ENCODE peak calls at places on chromosome 9, in nine cellular contexts. One of them, this sample, is unnamed.

GRCh38 chr9:116157436-116158138 is 4.0 kb downstream of the PAPPA start:
- DNase-seq in AG08395: peak
- DNase-seq in activated CD4-positive, alpha-beta T cell treated with anti-CD3 and anti-CD28 coated beads, Interleukin-2, amount 50 U/mL, for 1 hour: no peak
- DNase-seq in GM04504: no peak
- DNase-seq in SW 1271: no peak
- DNase-seq in GM12864: no peak
- DNase-seq in astrocyte of the spinal cord: peak
- DNase-seq in activated T-cell treated with anti-CD3 and anti-CD28 coated beads, Interleukin-2, amount 50 U/mL, for 48 hours: no peak
- DNase-seq in iris pigment epithelial cell: peak
- DNase-seq in this sample: peak

GRCh38 chr9:136901516-136902258 is 15.4 kb downstream of the TRAF2 start:
- DNase-seq in AG08395: peak
- DNase-seq in activated CD4-positive, alpha-beta T cell treated with anti-CD3 and anti-CD28 coated beads, Interleukin-2, amount 50 U/mL, for 1 hour: peak
- DNase-seq in GM04504: no peak
- DNase-seq in SW 1271: peak
- DNase-seq in GM12864: peak
- DNase-seq in astrocyte of the spinal cord: peak
- DNase-seq in activated T-cell treated with anti-CD3 and anti-CD28 coated beads, Interleukin-2, amount 50 U/mL, for 48 hours: peak
- DNase-seq in iris pigment epithelial cell: peak
- DNase-seq in this sample: no peak

GRCh38 chr9:110623462-110624025 is 44.0 kb upstream of the SVEP1 start:
- DNase-seq in AG08395: peak
- DNase-seq in activated CD4-positive, alpha-beta T cell treated with anti-CD3 and anti-CD28 coated beads, Interleukin-2, amount 50 U/mL, for 1 hour: no peak
- DNase-seq in GM04504: peak
- DNase-seq in SW 1271: peak
- DNase-seq in GM12864: peak
- DNase-seq in astrocyte of the spinal cord: peak
- DNase-seq in activated T-cell treated with anti-CD3 and anti-CD28 coated beads, Interleukin-2, amount 50 U/mL, for 48 hours: no peak
- DNase-seq in iris pigment epithelial cell: peak
- DNase-seq in this sample: peak

GRCh38 chr9:100884518-100884917 is 144.0 kb upstream of the PLPPR1 start:
- DNase-seq in AG08395: no peak
- DNase-seq in activated CD4-positive, alpha-beta T cell treated with anti-CD3 and anti-CD28 coated beads, Interleukin-2, amount 50 U/mL, for 1 hour: no peak
- DNase-seq in GM04504: no peak
- DNase-seq in SW 1271: no peak
- DNase-seq in GM12864: no peak
- DNase-seq in astrocyte of the spinal cord: no peak
- DNase-seq in activated T-cell treated with anti-CD3 and anti-CD28 coated beads, Interleukin-2, amount 50 U/mL, for 48 hours: no peak
- DNase-seq in iris pigment epithelial cell: no peak
- DNase-seq in this sample: no peak

GRCh38 chr9:128551652-128552152 is 685 bp upstream of the SPTAN1 start:
- DNase-seq in AG08395: no peak
- DNase-seq in activated CD4-positive, alpha-beta T cell treated with anti-CD3 and anti-CD28 coated beads, Interleukin-2, amount 50 U/mL, for 1 hour: no peak
- DNase-seq in GM04504: no peak
- DNase-seq in SW 1271: peak
- DNase-seq in GM12864: no peak
- DNase-seq in astrocyte of the spinal cord: no peak
- DNase-seq in activated T-cell treated with anti-CD3 and anti-CD28 coated beads, Interleukin-2, amount 50 U/mL, for 48 hours: no peak
- DNase-seq in iris pigment epithelial cell: peak
- DNase-seq in this sample: no peak

GRCh38 chr9:79829566-79830347 is 258.0 kb downstream of the TLE4 start:
- DNase-seq in AG08395: no peak
- DNase-seq in activated CD4-positive, alpha-beta T cell treated with anti-CD3 and anti-CD28 coated beads, Interleukin-2, amount 50 U/mL, for 1 hour: no peak
- DNase-seq in GM04504: no peak
- DNase-seq in SW 1271: no peak
- DNase-seq in GM12864: no peak
- DNase-seq in astrocyte of the spinal cord: no peak
- DNase-seq in activated T-cell treated with anti-CD3 and anti-CD28 coated beads, Interleukin-2, amount 50 U/mL, for 48 hours: no peak
- DNase-seq in iris pigment epithelial cell: no peak
- DNase-seq in this sample: no peak

GRCh38 chr9:131478421-131478868 is 24.3 kb upstream of the POMT1 start:
- DNase-seq in AG08395: no peak
- DNase-seq in activated CD4-positive, alpha-beta T cell treated with anti-CD3 and anti-CD28 coated beads, Interleukin-2, amount 50 U/mL, for 1 hour: peak
- DNase-seq in GM04504: no peak
- DNase-seq in SW 1271: no peak
- DNase-seq in GM12864: no peak
- DNase-seq in astrocyte of the spinal cord: peak
- DNase-seq in activated T-cell treated with anti-CD3 and anti-CD28 coated beads, Interleukin-2, amount 50 U/mL, for 48 hours: peak
- DNase-seq in iris pigment epithelial cell: peak
- DNase-seq in this sample: peak

GRCh38 chr9:9790216-9790872 is 822.5 kb downstream of the PTPRD start:
- DNase-seq in AG08395: no peak
- DNase-seq in activated CD4-positive, alpha-beta T cell treated with anti-CD3 and anti-CD28 coated beads, Interleukin-2, amount 50 U/mL, for 1 hour: no peak
- DNase-seq in GM04504: no peak
- DNase-seq in SW 1271: no peak
- DNase-seq in GM12864: peak
- DNase-seq in astrocyte of the spinal cord: peak
- DNase-seq in activated T-cell treated with anti-CD3 and anti-CD28 coated beads, Interleukin-2, amount 50 U/mL, for 48 hours: no peak
- DNase-seq in iris pigment epithelial cell: peak
- DNase-seq in this sample: peak

GRCh38 chr9:126755325-126755875 is 49.4 kb upstream of the ZBTB43 start:
- DNase-seq in AG08395: no peak
- DNase-seq in activated CD4-positive, alpha-beta T cell treated with anti-CD3 and anti-CD28 coated beads, Interleukin-2, amount 50 U/mL, for 1 hour: no peak
- DNase-seq in GM04504: no peak
- DNase-seq in SW 1271: no peak
- DNase-seq in GM12864: no peak
- DNase-seq in astrocyte of the spinal cord: no peak
- DNase-seq in activated T-cell treated with anti-CD3 and anti-CD28 coated beads, Interleukin-2, amount 50 U/mL, for 48 hours: no peak
- DNase-seq in iris pigment epithelial cell: no peak
- DNase-seq in this sample: no peak

GRCh38 chr9:97848582-97849237 is 4.3 kb upstream of the FOXE1 start:
- DNase-seq in AG08395: no peak
- DNase-seq in activated CD4-positive, alpha-beta T cell treated with anti-CD3 and anti-CD28 coated beads, Interleukin-2, amount 50 U/mL, for 1 hour: peak
- DNase-seq in GM04504: no peak
- DNase-seq in SW 1271: no peak
- DNase-seq in GM12864: no peak
- DNase-seq in astrocyte of the spinal cord: no peak
- DNase-seq in activated T-cell treated with anti-CD3 and anti-CD28 coated beads, Interleukin-2, amount 50 U/mL, for 48 hours: peak
- DNase-seq in iris pigment epithelial cell: no peak
- DNase-seq in this sample: peak

GRCh38 chr9:116279230-116279629 is 125.6 kb downstream of the PAPPA start:
- DNase-seq in AG08395: no peak
- DNase-seq in activated CD4-positive, alpha-beta T cell treated with anti-CD3 and anti-CD28 coated beads, Interleukin-2, amount 50 U/mL, for 1 hour: no peak
- DNase-seq in GM04504: no peak
- DNase-seq in SW 1271: no peak
- DNase-seq in GM12864: no peak
- DNase-seq in astrocyte of the spinal cord: peak
- DNase-seq in activated T-cell treated with anti-CD3 and anti-CD28 coated beads, Interleukin-2, amount 50 U/mL, for 48 hours: no peak
- DNase-seq in iris pigment epithelial cell: peak
- DNase-seq in this sample: peak

GRCh38 chr9:122129969-122130368 is 29.6 kb downstream of the NDUFA8 start:
- DNase-seq in AG08395: no peak
- DNase-seq in activated CD4-positive, alpha-beta T cell treated with anti-CD3 and anti-CD28 coated beads, Interleukin-2, amount 50 U/mL, for 1 hour: no peak
- DNase-seq in GM04504: no peak
- DNase-seq in SW 1271: no peak
- DNase-seq in GM12864: no peak
- DNase-seq in astrocyte of the spinal cord: no peak
- DNase-seq in activated T-cell treated with anti-CD3 and anti-CD28 coated beads, Interleukin-2, amount 50 U/mL, for 48 hours: no peak
- DNase-seq in iris pigment epithelial cell: no peak
- DNase-seq in this sample: no peak